ENCODE peak calls at places on chromosome 12, in ten cellular contexts. J is hepatocyte; X is body of pancreas; V is heart left ventricle; C is ascending aorta; I is fibroblast of lung; T is CD8-positive, alpha-beta memory T cell; S is right cardiac atrium; F is Panc1; L is H1. Q is an unnamed sample.

GRCh38 chr12:44021471-44021971 is 185.6 kb downstream of the TMEM117 start:
- DNase-seq in J (no peak), X (no peak), V (no peak), C (no peak), I (peak; percentile 1), T (no peak), S (no peak), F (no peak), L (no peak), Q (no peak)

GRCh38 chr12:76457818-76458217 is 101.8 kb downstream of the OSBPL8 start:
- DNase-seq in J (no peak), X (no peak), V (no peak), C (no peak), I (no peak), T (no peak), S (no peak), F (no peak), L (no peak), Q (no peak)

GRCh38 chr12:31207799-31208465 is 118.0 kb downstream of the SINHCAF start:
- DNase-seq in J (no peak), X (no peak), V (no peak), C (no peak), I (no peak), T (no peak), S (no peak), F (no peak), L (no peak), Q (no peak)

GRCh38 chr12:103829092-103829491 is 11.9 kb downstream of the NT5DC3 start:
- DNase-seq in J (no peak), X (no peak), V (no peak), C (no peak), I (no peak), T (no peak), S (no peak), F (no peak), L (no peak), Q (no peak)

GRCh38 chr12:104455594-104456416 is 943 bp upstream of the CHST11 start:
- DNase-seq in J (no peak), X (no peak), V (no peak), C (no peak), I (no peak), T (no peak), S (no peak), F (no peak), L (no peak), Q (no peak)

GRCh38 chr12:54981796-54982195 is 2.8 kb downstream of the TESPA1 start:
- DNase-seq in J (no peak), X (no peak), V (no peak), C (no peak), I (no peak), T (no peak), S (no peak), F (no peak), L (no peak), Q (no peak)

GRCh38 chr12:76943004-76943403 is 64.2 kb upstream of the CSRP2 start:
- DNase-seq in J (no peak), X (no peak), V (no peak), C (no peak), I (no peak), T (no peak), S (no peak), F (no peak), L (no peak), Q (no peak)

GRCh38 chr12:62655524-62656160 is 189.0 kb downstream of the MON2 start:
- DNase-seq in J (no peak), X (no peak), V (no peak), C (no peak), I (no peak), T (no peak), S (no peak), F (no peak), L (no peak), Q (no peak)

GRCh38 chr12:23463172-23463571 is 486.3 kb downstream of the SOX5 start:
- DNase-seq in J (no peak), X (no peak), V (no peak), C (no peak), I (no peak), T (no peak), S (no peak), F (no peak), L (no peak), Q (no peak)

DNA sequence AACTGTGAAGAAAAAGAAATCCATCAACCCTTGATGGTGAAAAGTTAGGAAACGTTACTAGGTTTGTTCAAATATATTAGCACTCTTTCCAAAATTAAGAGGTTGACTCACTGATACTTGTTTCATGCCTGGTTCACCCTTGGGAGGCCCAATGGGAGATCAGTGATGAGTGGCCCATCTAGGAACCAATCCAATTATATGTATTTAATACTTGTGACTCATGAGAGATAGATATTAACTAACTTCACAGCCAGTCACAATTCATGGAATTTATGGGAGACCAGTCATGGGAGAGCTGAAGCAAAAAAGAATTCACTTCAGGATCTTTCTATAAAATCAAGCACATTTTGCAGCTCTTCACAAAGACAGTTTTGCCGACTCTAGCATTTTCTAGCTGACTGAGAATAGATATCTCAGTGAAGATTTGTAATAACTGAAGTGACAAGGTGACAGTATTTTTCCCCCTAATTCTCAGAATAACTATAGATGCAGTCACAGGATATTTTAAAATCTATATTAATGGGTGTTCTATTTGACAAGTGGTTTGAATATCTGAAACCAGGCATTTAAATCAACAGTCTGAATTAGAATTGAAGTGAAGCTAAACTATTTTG is 230.2 kb downstream of the EPS8 start:
- DNase-seq in J (no peak), X (no peak), V (no peak), C (peak; percentile 71), I (peak; percentile 84), T (no peak), S (no peak), F (no peak), L (no peak), Q (no peak)
- H3K4me1 ChIP-seq in J (no peaks in the 10 kb centered on the region), X (peaks cover 3% of the 10 kb centered on the region), V (no peaks in the 10 kb centered on the region), C (peaks cover 2% of the 10 kb centered on the region), I (peaks cover 2% of the 10 kb centered on the region), T (peaks cover 31% of the 10 kb centered on the region), S (no peaks in the 10 kb centered on the region), F (no peaks in the 10 kb centered on the region), L (no peaks in the 10 kb centered on the region), Q (no peaks in the 10 kb centered on the region)

GRCh38 chr12:56836317-56836716 is 73.2 kb downstream of the HSD17B6 start:
- DNase-seq in J (peak; percentile 32), X (no peak), V (peak; percentile 40), C (no peak), I (peak; percentile 29), T (no peak), S (no peak), F (no peak), L (no peak), Q (no peak)
- H3K27ac ChIP-seq in J (no peak overlapping the region), X (no peak overlapping the region), V (no peak overlapping the region), C (no peak overlapping the region), I (no peak overlapping the region), T (no peak overlapping the region), S (no peak overlapping the region), F (no peak overlapping the region), L (no peak overlapping the region), Q (no peak overlapping the region)

DNA sequence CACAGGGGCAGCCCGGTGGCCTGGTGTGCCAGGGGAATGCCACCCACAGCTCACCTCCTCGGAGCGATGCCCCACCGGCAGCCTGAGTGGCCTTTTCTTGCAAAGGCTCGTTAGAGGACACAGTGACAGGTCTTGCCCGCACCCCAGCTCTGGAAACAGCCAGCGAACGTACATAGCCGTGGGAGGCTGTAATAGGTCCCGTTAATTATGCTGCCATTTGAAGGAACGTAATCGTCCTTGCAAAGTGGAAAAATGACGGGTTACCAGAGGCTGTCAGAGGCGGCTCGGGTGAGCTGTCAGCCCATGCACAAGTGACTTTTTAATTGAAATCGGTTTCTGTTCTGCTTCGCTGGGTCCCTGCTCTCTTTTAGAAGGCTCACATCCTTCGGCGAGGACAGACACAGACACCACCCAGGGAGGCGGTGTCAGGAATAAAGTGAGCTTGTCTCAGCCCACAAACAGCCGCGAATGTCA is 77.3 kb upstream of the RFLNA start:
- DNase-seq in J (no peak), X (no peak), V (no peak), C (no peak), I (peak; percentile 37), T (no peak), S (no peak), F (no peak), L (no peak), Q (no peak)
- H3K4me1 ChIP-seq in J (no peaks in the 10 kb centered on the region), X (peaks cover 3% of the 10 kb centered on the region), V (no peaks in the 10 kb centered on the region), C (no peaks in the 10 kb centered on the region), I (no peaks in the 10 kb centered on the region), T (no peaks in the 10 kb centered on the region), S (no peaks in the 10 kb centered on the region), F (no peaks in the 10 kb centered on the region), L (peaks cover 3% of the 10 kb centered on the region), Q (peaks cover 1% of the 10 kb centered on the region)

DNA sequence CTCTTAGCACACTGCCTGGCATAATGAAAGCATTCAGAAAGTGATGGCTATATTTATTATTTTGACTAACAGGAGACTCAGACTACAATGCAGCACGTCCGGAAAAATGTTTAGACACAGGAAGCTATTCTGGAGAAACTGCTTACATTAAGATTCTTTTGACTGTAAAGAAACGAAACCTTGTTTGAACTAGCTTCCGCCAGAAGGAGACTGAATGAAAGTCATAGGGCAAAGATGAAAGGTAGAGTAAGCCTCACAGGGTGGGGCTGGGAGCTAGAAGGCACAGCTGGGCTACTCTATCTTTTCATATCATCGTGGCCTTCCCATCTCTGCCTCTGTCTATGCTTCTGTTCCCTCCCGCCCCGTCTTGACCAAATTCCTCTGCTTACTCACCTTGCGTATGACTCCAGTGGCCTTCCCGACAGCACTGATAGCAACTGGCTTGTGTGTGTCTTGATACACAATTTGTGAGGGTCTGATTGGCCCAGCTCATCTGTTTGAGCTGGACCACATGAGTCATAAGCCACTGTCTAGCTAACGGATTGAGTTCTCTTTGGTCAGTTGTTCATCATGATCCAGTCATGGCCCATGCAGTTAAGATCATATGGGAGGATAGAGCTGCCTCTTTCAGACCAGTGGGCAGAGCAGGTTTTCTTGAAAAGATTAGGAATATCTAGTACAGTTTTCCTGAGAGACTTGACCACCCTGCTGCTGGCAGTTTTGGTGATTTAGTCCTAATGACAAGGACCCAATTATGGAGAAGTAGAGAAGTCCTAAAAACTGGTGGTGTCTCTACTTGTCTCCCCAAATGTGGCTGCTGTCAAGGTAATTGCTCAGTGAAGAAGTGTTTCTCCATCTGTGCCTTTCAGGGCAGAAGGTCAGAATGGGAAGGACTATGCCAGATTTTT is 151.5 kb upstream of the SLC38A2 start:
- DNase-seq in J (peak; percentile 55), X (no peak), V (peak; percentile 39), C (no peak), I (peak; percentile 99), T (no peak), S (no peak), F (peak; percentile 94), L (no peak), Q (no peak)
- H3K27ac ChIP-seq in J (peak overlapping the region; percentile 79), X (no peak overlapping the region), V (peak overlapping the region; percentile 78), C (peak overlapping the region; percentile 56), I (peak overlapping the region; percentile 94), T (no peak overlapping the region), S (peak overlapping the region; percentile 72), F (peak overlapping the region; percentile 60), L (no peak overlapping the region), Q (no peak overlapping the region)

GRCh38 chr12:124554429-124555029 is 12.9 kb downstream of the NCOR2 start:
- DNase-seq in J (no peak), X (no peak), V (peak; percentile 76), C (no peak), I (no peak), T (no peak), S (no peak), F (no peak), L (no peak), Q (no peak)
- H3K4me1 ChIP-seq in J (peaks cover 36% of the 10 kb centered on the region), X (peaks cover 54% of the 10 kb centered on the region), V (peaks cover 46% of the 10 kb centered on the region), C (peaks cover 24% of the 10 kb centered on the region), I (peaks cover 25% of the 10 kb centered on the region), T (peaks cover 30% of the 10 kb centered on the region), S (peaks cover 30% of the 10 kb centered on the region), F (peaks cover 96% of the 10 kb centered on the region), L (peaks cover 13% of the 10 kb centered on the region), Q (peaks cover 10% of the 10 kb centered on the region)